ENCODE peak calls at places on chromosomes 3 and 15, in five cellular contexts. I, X, P, Z and V are unnamed samples.

GRCh38 chr3:98513136-98513535 is 9.6 kb downstream of the CLDND1 start:
- DNase-seq in I (no peak), X (peak; percentile 74), P (no peak), Z (no peak), V (no peak)

GRCh38 chr15:78204351-78205309 is 29.7 kb downstream of the ACSBG1 start:
- DNase-seq in I (no peak), X (no peak), P (no peak), Z (peak; percentile 64), V (no peak)

GRCh38 chr3:181265750-181266333 is 276.3 kb upstream of the DNAJC19 start:
- DNase-seq in I (no peak), X (no peak), P (no peak), Z (no peak), V (no peak)

GRCh38 chr3:159948423-159949140 is 40.1 kb upstream of the IL12A start:
- DNase-seq in I (no peak), X (no peak), P (no peak), Z (no peak), V (no peak)

GRCh38 chr15:33150993-33151392 is 43.5 kb downstream of the FMN1 start:
- DNase-seq in I (no peak), X (no peak), P (no peak), Z (no peak), V (peak; percentile 51)

GRCh38 chr15:50542051-50542450 is 4.4 kb downstream of the USP50 start:
- DNase-seq in I (no peak), X (no peak), P (no peak), Z (no peak), V (no peak)

GRCh38 chr3:165839296-165840076 is 2.3 kb upstream of the BCHE start:
- DNase-seq in I (no peak), X (peak; percentile 90), P (no peak), Z (no peak), V (no peak)

GRCh38 chr15:81880833-81881232 is 165.0 kb downstream of the MEX3B start:
- DNase-seq in I (no peak), X (no peak), P (no peak), Z (no peak), V (no peak)

GRCh38 chr3:171185959-171186358 is 159.4 kb upstream of the SLC2A2 start:
- DNase-seq in I (no peak), X (no peak), P (no peak), Z (no peak), V (no peak)

GRCh38 chr3:38574411-38575278 is 74.8 kb downstream of the SCN5A start:
- DNase-seq in I (no peak), X (no peak), P (no peak), Z (peak; percentile 17), V (no peak)

GRCh38 chr3:11282250-11283125 is 10.3 kb downstream of the ATG7 start:
- DNase-seq in I (no peak), X (no peak), P (no peak), Z (peak; percentile 50), V (no peak)

GRCh38 chr15:41967506-41968206 is 4.7 kb downstream of the EHD4 start:
- DNase-seq in I (no peak), X (no peak), P (no peak), Z (peak; percentile 57), V (no peak)

GRCh38 chr15:63555520-63555919 is 41.7 kb upstream of the FBXL22 start:
- DNase-seq in I (no peak), X (no peak), P (no peak), Z (no peak), V (no peak)

GRCh38 chr15:85507114-85507513 is 126.7 kb downstream of the AKAP13 start:
- DNase-seq in I (no peak), X (no peak), P (no peak), Z (no peak), V (no peak)

GRCh38 chr15:57559875-57560274 is 31.8 kb upstream of the MYZAP start:
- DNase-seq in I (peak; percentile 11), X (no peak), P (peak; percentile 87), Z (peak; percentile 66), V (peak; percentile 12)

GRCh38 chr15:76994971-76995945 is at the start of gene PSTPIP1:
- DNase-seq in I (peak; percentile 56), X (no peak), P (peak; percentile 11), Z (peak; percentile 49), V (peak; percentile 19)

GRCh38 chr15:63727542-63727941 is 106.2 kb downstream of the HERC1 start:
- DNase-seq in I (no peak), X (no peak), P (no peak), Z (no peak), V (no peak)

GRCh38 chr15:81280086-81280485 is 43.9 kb downstream of the STARD5 start:
- DNase-seq in I (no peak), X (no peak), P (no peak), Z (no peak), V (no peak)

GRCh38 chr15:31082771-31083393 is 18.6 kb downstream of the TRPM1 start:
- DNase-seq in I (no peak), X (no peak), P (no peak), Z (no peak), V (no peak)